ENCODE peak calls at places on chromosomes 2 and 18, in four cellular contexts. Y is GM12891, C is suprapubic skin, V is transverse colon. G is an unnamed sample.

GRCh38 chr2:36835125-36835524 is 131.2 kb downstream of the STRN start:
- DNase-seq in Y (no peak), C (no peak), V (no peak), G (no peak)

GRCh38 chr2:6826081-6826913 is 39.4 kb downstream of the CMPK2 start:
- DNase-seq in Y (peak; percentile 28), C (no peak), V (peak; percentile 43), G (peak; percentile 32)

GRCh38 chr18:8942021-8942908 is 160.2 kb upstream of the NDUFV2 start:
- DNase-seq in Y (no peak), C (no peak), V (no peak), G (no peak)

GRCh38 chr2:42804891-42805290 is 12.5 kb upstream of the HAAO start:
- DNase-seq in Y (no peak), C (no peak), V (no peak), G (no peak)

GRCh38 chr2:172513935-172514586 is 41.8 kb upstream of the PDK1 start:
- DNase-seq in Y (no peak), C (no peak), V (no peak), G (no peak)

GRCh38 chr18:48860276-48861180 is 90.2 kb downstream of the SMAD7 start:
- DNase-seq in Y (no peak), C (no peak), V (no peak), G (no peak)

GRCh38 chr2:72778410-72778809 is 47.4 kb downstream of the EXOC6B start:
- DNase-seq in Y (no peak), C (no peak), V (no peak), G (no peak)

GRCh38 chr2:99552529-99552928 is 62.7 kb upstream of the REV1 start:
- DNase-seq in Y (no peak), C (no peak), V (no peak), G (no peak)

GRCh38 chr2:227665189-227665940 is 1.2 kb upstream of the SCYGR5 start:
- DNase-seq in Y (no peak), C (no peak), V (no peak), G (no peak)

GRCh38 chr2:28352104-28352503 is 40.6 kb upstream of the FOSL2 start:
- DNase-seq in Y (no peak), C (peak; percentile 49), V (no peak), G (no peak)

GRCh38 chr2:231321021-231321420 is 74.5 kb upstream of the B3GNT7 start:
- DNase-seq in Y (no peak), C (no peak), V (no peak), G (peak; percentile 47)

GRCh38 chr2:100643906-100644501 is 81.2 kb downstream of the PDCL3 start:
- DNase-seq in Y (no peak), C (no peak), V (no peak), G (no peak)

GRCh38 chr2:152890746-152891145 is 172.3 kb downstream of the ARL6IP6 start:
- DNase-seq in Y (no peak), C (no peak), V (no peak), G (no peak)

GRCh38 chr2:44392338-44392943 is 30.7 kb downstream of the CAMKMT start:
- DNase-seq in Y (no peak), C (no peak), V (peak; percentile 29), G (no peak)

GRCh38 chr2:232697059-232697806 is at the start of gene GIGYF2:
- DNase-seq in Y (peak; percentile 91), C (peak; percentile 98), V (peak; percentile 97), G (peak; percentile 99)
- TF ChIP-seq POLR2A in Y (peak; percentile 78), C (peak; percentile 35), V (peak; percentile 23), G (no peak)

DNA sequence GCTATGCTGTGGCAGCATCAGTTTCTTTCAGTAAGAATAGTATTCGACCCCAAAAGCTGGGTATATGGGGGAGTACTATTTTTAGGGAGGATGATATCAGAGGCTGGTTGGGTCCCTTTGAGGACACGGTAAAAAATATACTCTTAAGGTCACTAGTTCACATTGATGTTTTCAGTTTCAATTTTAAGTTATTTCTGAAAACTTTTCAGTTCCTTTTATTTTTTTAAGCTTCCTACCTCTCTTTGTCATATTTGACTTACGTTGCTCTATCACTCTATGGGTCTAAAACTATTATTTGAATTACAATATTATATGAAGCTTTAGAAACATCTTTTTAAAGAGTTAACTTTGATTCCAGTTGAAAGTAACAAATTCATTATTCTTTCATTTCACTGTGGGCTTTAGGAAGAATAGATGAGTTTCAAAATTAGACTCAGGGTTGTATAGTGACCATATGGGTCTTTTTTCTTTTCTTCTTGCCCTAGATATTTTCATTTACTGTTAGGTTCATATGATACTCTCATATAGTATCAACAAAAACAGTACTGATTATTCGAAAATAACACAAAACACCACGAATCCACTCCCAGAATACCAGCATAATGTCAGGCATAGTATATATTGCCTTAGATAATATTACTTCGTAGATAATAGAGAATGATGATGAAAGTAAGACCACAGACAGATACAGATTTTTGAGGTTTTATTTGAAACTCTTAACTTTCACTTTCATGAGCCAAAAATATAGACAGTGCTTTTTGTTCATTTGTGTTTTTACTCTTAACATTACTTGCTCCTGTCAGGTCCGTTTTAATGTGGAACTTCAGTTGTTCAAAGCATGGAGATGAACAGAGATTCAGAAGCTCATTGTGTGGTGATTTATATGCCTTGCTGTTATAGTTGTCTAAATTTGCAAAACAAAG is 9.8 kb downstream of the RMDN2 start:
- DNase-seq in Y (peak; percentile 41), C (no peak), V (no peak), G (no peak)
- TF ChIP-seq POLR2A in Y (no peak), C (no peak), V (no peak), G (no peak)

DNA sequence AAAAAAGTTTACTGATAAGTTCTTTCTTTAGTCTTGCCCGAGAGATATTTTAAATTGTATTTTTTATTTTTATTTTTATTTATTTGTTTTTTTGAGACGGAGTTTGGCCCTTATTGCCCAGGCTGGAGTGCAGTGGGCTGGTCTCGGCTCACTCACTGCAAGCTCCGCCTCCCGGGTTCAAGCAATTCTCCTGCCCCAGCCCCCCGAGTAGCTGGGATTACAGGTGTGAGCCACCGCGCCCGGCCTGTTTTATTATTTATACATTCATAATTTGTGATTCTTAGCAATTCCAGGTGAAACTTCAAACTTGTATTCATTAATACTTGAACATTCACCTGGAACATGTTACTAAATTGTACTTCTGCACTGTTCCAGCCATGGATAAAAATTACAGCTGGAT is 2.9 kb downstream of the CREB1 start:
- DNase-seq in Y (no peak), C (no peak), V (no peak), G (no peak)
- TF ChIP-seq POLR2A in Y (no peak), C (no peak), V (no peak), G (no peak)

DNA sequence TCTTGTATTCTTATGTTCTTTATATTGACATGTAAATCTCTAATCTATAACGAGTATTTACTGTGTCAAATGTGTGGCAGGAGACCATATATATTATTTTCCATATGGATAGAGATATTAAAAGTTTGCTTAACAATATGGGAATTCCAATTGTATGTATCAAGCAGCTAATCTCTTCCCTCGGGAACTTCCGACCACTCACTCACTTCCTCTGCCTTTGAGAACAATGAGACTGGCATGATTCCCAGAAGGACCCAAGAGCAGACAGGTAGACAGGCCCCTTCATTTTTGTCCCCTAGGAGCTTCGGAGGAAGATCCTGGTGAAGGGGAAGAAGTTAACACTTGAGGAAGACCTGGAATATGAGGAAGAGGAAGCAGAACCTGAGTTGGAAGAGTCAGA is 24.1 kb downstream of the PLCD4 start:
- DNase-seq in Y (no peak), C (no peak), V (no peak), G (no peak)
- TF ChIP-seq POLR2A in Y (no peak), C (no peak), V (no peak), G (no peak)

GRCh38 chr2:47159627-47160026 is 4.5 kb upstream of the STPG4 start:
- DNase-seq in Y (no peak), C (no peak), V (no peak), G (no peak)
- TF ChIP-seq POLR2A in Y (peak; percentile 49), C (no peak), V (no peak), G (no peak)